ENCODE peak calls at places on chromosomes 11 and 22, in four cellular contexts. B is K562, R is GM12878, E is WTC11. N is an unnamed sample.

GRCh38 chr11:47572715-47573255 is 6.0 kb downstream of the KBTBD4 start:
- DNase-seq in B (peak; percentile 13), R (no peak), E (no peak), N (peak; percentile 30)

GRCh38 chr22:47997052-47997568 is 1234.7 kb downstream of the TBC1D22A start:
- DNase-seq in B (no peak), R (no peak), E (no peak), N (no peak)

GRCh38 chr11:120326845-120327281 is 1.8 kb downstream of the TLCD5 start:
- DNase-seq in B (no peak), R (no peak), E (no peak), N (no peak)

GRCh38 chr11:116167706-116168458 is 604.9 kb downstream of the BUD13 start:
- DNase-seq in B (no peak), R (no peak), E (no peak), N (no peak)

GRCh38 chr11:114354076-114354475 is 46.2 kb downstream of the C11orf71 start:
- DNase-seq in B (peak; percentile 61), R (no peak), E (no peak), N (no peak)

GRCh38 chr11:72786305-72787261 is 7.3 kb downstream of the STARD10 start:
- DNase-seq in B (no peak), R (no peak), E (no peak), N (no peak)

GRCh38 chr11:35412285-35412684 is 7.1 kb downstream of the SLC1A2 start:
- DNase-seq in B (peak; percentile 16), R (no peak), E (no peak), N (peak; percentile 63)

GRCh38 chr22:49968313-49968830 is 7.8 kb downstream of the PIM3 start:
- DNase-seq in B (no peak), R (no peak), E (no peak), N (peak; percentile 33)

GRCh38 chr11:15106201-15106965 is 8.3 kb upstream of the INSC start:
- DNase-seq in B (no peak), R (no peak), E (no peak), N (no peak)

GRCh38 chr11:129267716-129268115 is 75.6 kb upstream of the ARHGAP32 start:
- DNase-seq in B (no peak), R (no peak), E (no peak), N (no peak)

GRCh38 chr11:129270471-129270870 is 78.3 kb upstream of the ARHGAP32 start:
- DNase-seq in B (no peak), R (no peak), E (no peak), N (no peak)

GRCh38 chr11:129265125-129265788 is 73.1 kb upstream of the ARHGAP32 start:
- DNase-seq in B (no peak), R (no peak), E (no peak), N (no peak)

GRCh38 chr11:129266536-129266935 is 74.4 kb upstream of the ARHGAP32 start:
- DNase-seq in B (no peak), R (no peak), E (no peak), N (no peak)

GRCh38 chr11:129268371-129268770 is 76.2 kb upstream of the ARHGAP32 start:
- DNase-seq in B (no peak), R (no peak), E (no peak), N (no peak)
- TF ChIP-seq USF1 in B (no peak), R (no peak), E (no peak), N (no peak)

DNA sequence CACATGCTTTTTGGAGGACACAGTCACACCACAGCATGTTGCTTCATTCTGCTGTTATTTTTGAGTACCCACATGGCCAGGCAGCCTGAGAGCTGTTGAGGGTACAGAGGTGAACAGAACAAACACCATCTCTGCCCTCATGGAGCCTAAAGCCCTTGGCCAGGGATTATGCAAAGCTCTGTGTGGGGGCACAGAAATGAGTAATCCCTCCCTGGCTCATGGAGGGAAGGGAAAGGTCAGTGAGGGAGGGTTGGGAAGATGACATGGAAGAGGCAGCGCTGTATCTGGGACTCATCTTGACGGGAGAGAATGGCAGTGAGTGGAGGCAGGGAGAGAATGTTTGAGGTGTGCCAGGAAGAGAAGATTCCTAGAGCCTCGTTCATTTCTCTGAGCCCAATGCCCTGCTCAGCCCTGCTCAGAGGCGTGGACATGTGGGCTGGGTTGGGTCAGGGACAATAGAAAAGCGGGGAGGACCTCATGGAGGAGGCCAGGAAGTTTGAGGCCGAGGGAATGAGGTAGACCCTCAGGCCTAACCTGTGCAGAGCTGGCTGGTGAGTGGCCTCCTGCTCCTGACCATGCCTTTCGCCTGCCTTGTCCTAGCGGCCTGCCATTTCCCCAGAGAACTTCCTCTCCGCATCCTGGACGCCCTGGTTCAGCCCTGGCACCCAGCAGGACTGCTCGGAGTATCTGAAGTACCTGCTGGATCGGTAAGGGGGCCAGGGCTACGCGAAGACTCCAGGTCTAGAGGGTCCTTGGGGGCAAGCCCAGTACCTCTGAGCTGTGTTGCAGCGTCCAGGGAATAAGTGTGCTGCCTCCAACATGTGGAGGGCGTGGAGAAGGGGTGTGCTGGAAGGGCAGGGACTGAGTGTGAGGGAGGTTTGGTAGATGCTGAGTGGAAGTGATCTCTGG is 19.8 kb downstream of the USP35 start:
- DNase-seq in B (no peak), R (no peak), E (no peak), N (no peak)
- TF ChIP-seq USF1 in B (no peak), R (no peak), E (no peak), N (no peak)

DNA sequence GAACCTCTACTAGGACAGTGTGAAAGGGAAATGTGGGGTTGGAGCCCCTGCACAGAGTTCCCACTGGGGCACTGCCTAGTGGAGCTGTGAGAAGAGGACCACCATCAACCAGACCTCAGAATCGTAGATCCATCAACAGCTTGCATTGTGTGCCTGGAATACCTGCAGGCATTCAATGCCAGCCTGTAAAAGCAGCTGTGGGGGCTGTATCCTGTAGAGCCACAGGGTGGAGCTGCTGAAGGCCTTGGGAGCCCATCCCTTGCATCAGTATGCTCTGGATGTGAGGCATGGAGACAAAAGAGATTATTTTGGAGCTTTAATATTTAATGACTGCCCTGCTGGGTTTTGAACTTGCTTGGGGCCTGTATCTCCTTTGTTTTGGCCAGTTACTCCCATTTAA is 46.3 kb downstream of the PGR start:
- DNase-seq in B (no peak), R (no peak), E (no peak), N (no peak)
- TF ChIP-seq USF1 in B (no peak), R (no peak), E (no peak), N (no peak)

GRCh38 chr11:17153759-17154158 is 54.0 kb downstream of the PIK3C2A start:
- DNase-seq in B (no peak), R (no peak), E (no peak), N (no peak)
- TF ChIP-seq USF1 in B (no peak), R (no peak), E (no peak), N (no peak)